ENCODE peak calls at places on chromosomes 2 and 18, in ten cellular contexts. W is HCT116, L is lower lobe of right lung, Y is HL-60, K is psoas muscle, D is fibroblast of lung, U is osteoblast, A is choroid plexus epithelial cell, E is tibial artery, C is body of pancreas. F is an unnamed sample.
A peak's percentile ranks its signal among the peaks of the same experiment; 100 is the strongest.

GRCh38 chr2:71813801-71814470 is 333.7 kb downstream of the CYP26B1 start:
- DNase-seq in W (no peak), L (no peak), Y (no peak), K (no peak), D (no peak), U (peak; percentile 56), A (no peak), E (no peak), C (no peak), F (no peak)

GRCh38 chr2:169091761-169092523 is 22.6 kb downstream of the DHRS9 start:
- DNase-seq in W (peak; percentile 28), L (peak; percentile 64), Y (no peak), K (no peak), D (peak; percentile 80), U (no peak), A (peak; percentile 90), E (no peak), C (peak; percentile 61), F (peak; percentile 85)

GRCh38 chr2:112001136-112001764 is 53.8 kb upstream of the TMEM87B start:
- DNase-seq in W (no peak), L (no peak), Y (peak; percentile 82), K (no peak), D (peak; percentile 16), U (peak; percentile 22), A (no peak), E (no peak), C (no peak), F (no peak)

GRCh38 chr18:79343567-79344207 is 52.0 kb upstream of the NFATC1 start:
- DNase-seq in W (no peak), L (no peak), Y (no peak), K (no peak), D (no peak), U (no peak), A (no peak), E (no peak), C (no peak), F (no peak)

GRCh38 chr2:46298522-46299351 is 1.5 kb downstream of the EPAS1 start:
- DNase-seq in W (no peak), L (peak; percentile 78), Y (peak; percentile 31), K (peak; percentile 76), D (peak; percentile 39), U (peak; percentile 97), A (peak; percentile 58), E (peak; percentile 80), C (peak; percentile 81), F (peak; percentile 65)

GRCh38 chr2:71930073-71930681 is 217.5 kb downstream of the CYP26B1 start:
- DNase-seq in W (no peak), L (no peak), Y (no peak), K (no peak), D (no peak), U (no peak), A (no peak), E (peak; percentile 53), C (no peak), F (no peak)

GRCh38 chr2:171550613-171551012 is 28.3 kb downstream of the CYBRD1 start:
- DNase-seq in W (no peak), L (no peak), Y (no peak), K (no peak), D (peak; percentile 71), U (peak; percentile 39), A (peak; percentile 25), E (no peak), C (no peak), F (no peak)

GRCh38 chr2:137960223-137960622 is 4.0 kb upstream of the HNMT start:
- DNase-seq in W (no peak), L (no peak), Y (no peak), K (no peak), D (no peak), U (no peak), A (no peak), E (no peak), C (no peak), F (no peak)

GRCh38 chr18:73577365-73577764 is 570.3 kb downstream of the FBXO15 start:
- DNase-seq in W (no peak), L (no peak), Y (no peak), K (no peak), D (peak; percentile 60), U (no peak), A (peak; percentile 65), E (no peak), C (no peak), F (no peak)

GRCh38 chr2:181177376-181177775 is 197.0 kb downstream of the UBE2E3 start:
- DNase-seq in W (no peak), L (no peak), Y (no peak), K (no peak), D (no peak), U (no peak), A (peak; percentile 54), E (no peak), C (no peak), F (no peak)

GRCh38 chr2:174353004-174353403 is 18.2 kb downstream of the SP9 start:
- DNase-seq in W (no peak), L (no peak), Y (no peak), K (no peak), D (no peak), U (no peak), A (no peak), E (no peak), C (no peak), F (no peak)

GRCh38 chr18:53997064-53997463 is 227.4 kb downstream of the MBD2 start:
- DNase-seq in W (no peak), L (no peak), Y (no peak), K (no peak), D (no peak), U (no peak), A (no peak), E (no peak), C (no peak), F (no peak)

GRCh38 chr18:36415606-36416005 is 118.1 kb downstream of the FHOD3 start:
- DNase-seq in W (no peak), L (no peak), Y (no peak), K (no peak), D (peak; percentile 79), U (no peak), A (no peak), E (no peak), C (no peak), F (no peak)

DNA sequence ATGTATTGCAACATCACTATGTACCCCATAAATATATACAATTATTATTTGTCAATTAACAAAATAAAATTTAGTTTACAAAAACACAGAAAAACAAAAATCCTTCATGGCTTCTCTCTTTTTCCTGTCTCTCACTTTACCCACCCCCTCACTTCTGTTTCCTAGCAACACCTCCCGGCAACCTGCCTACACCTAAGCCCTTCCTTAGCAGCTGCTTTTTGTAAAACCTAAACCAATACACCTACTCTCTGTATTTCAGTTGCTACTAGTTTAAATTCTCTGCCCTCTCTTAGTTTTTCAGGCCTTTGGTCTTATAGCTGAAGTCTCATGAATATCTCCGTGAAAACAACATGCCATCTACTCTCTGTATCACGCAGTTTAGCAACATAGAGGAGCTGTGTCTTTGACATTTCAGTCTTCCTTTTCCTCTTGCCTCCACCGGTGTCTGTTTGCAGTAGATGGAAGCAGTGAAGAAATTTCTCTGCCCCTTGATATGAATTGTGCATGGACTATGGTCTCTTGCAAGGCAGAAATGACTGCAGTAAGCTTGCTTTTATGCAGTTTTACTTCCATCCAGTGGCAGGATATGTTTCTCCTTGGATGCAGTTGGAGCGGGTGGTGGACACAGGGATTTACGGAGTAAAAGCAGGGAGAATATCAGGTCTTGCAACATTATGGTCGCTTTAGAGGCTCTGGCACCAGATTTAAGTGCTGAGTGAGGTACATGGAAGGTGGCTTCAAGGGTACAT is 42.0 kb upstream of the ZDBF2 start:
- DNase-seq in W (no peak), L (no peak), Y (no peak), K (no peak), D (no peak), U (no peak), A (no peak), E (no peak), C (peak; percentile 8), F (no peak)
- TF ChIP-seq CTCF in W (no peak), L (no peak), Y (no peak), K (no peak), D (no peak), U (peak; percentile 24), A (no peak), E (no peak), C (no peak), F (no peak)

DNA sequence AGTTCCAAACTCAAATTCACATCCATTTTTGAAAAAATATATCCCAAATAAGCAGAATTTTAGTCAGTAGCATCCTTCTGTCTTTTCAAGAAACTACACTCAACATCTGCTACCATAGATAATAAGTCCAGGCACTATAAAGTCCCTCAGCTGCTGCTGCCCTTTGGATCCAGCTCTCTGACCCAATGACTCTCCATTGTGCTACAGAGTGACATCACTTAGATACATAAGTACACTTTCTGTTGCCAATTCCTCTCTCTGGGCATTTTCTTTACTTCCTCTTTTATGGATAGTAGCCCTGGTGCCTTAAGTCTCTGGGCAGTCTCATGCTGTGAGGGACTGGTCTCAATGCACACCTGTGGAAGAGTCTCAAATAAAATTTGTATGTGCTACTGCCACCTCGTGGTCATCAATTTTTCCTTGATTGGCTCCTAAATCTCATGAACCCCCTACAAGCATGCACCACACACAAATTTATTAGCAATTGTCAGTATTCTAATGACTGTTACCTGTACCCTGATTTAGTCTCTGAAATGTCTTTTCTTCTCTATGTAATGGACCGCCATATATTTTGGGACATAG is 219.2 kb downstream of the LRP1B start:
- DNase-seq in W (peak; percentile 54), L (no peak), Y (peak; percentile 18), K (no peak), D (peak; percentile 12), U (no peak), A (peak; percentile 62), E (no peak), C (peak; percentile 51), F (no peak)
- TF ChIP-seq CTCF in W (peak; percentile 47), L (peak; percentile 41), Y (peak; percentile 12), K (no peak), D (peak; percentile 35), U (no peak), A (peak; percentile 61), E (no peak), C (peak; percentile 18), F (peak; percentile 11)

GRCh38 chr2:194383404-194383803 is 1273.6 kb upstream of the SLC39A10 start:
- DNase-seq in W (peak; percentile 12), L (no peak), Y (no peak), K (no peak), D (no peak), U (no peak), A (peak; percentile 0), E (no peak), C (no peak), F (no peak)
- TF ChIP-seq CTCF in W (no peak), L (no peak), Y (no peak), K (no peak), D (no peak), U (no peak), A (no peak), E (no peak), C (no peak), F (no peak)

DNA sequence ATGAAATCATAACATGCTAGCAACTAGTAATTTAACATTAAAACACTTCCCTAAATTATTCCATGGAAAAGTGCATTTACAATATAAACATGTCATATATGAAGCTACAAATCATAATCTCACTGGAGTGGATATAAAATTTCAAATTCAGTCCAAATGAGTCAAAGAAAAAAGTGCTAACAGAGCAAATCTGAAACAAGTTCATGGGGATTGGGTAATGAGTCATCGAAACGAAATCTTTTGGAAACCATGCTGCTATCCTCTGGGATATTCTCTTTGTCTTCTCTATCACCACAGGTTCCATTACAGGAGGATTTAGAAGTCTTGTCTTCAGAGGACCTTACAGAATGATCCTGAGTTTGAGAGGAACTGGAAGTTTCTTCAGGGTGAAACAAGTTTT is 34.1 kb downstream of the STK17B start:
- DNase-seq in W (no peak), L (no peak), Y (no peak), K (no peak), D (peak; percentile 51), U (peak; percentile 82), A (no peak), E (no peak), C (no peak), F (no peak)
- TF ChIP-seq CTCF in W (no peak), L (no peak), Y (no peak), K (no peak), D (no peak), U (no peak), A (no peak), E (no peak), C (no peak), F (no peak)

GRCh38 chr2:108988796-108989713 is at the start of gene EDAR:
- DNase-seq in W (peak; percentile 57), L (no peak), Y (no peak), K (no peak), D (peak; percentile 36), U (no peak), A (peak; percentile 37), E (no peak), C (peak; percentile 67), F (peak; percentile 89)
- TF ChIP-seq CTCF in W (peak; percentile 81), L (peak; percentile 51), Y (no peak), K (peak; percentile 41), D (peak; percentile 42), U (peak; percentile 13), A (peak; percentile 63), E (peak; percentile 9), C (peak; percentile 32), F (peak; percentile 87)

F was measured in RWPE1.